ENCODE peak calls at places on chromosomes 6 and 20, in nine cellular contexts. D, B, V, R, G, L, W, F and A are unnamed samples.

GRCh38 chr6:72132425-72132824 is 246.1 kb downstream of the RIMS1 start:
- DNase-seq in R (no peak), L (no peak), F (no peak), G (no peak), D (no peak), B (no peak), W (no peak), V (no peak), A (no peak)

GRCh38 chr6:28922004-28922840 is 1.6 kb downstream of the TRIM27 start:
- DNase-seq in W (no peak), F (no peak), L (peak), G (no peak), D (peak), V (peak), B (no peak), R (no peak), A (peak)

GRCh38 chr6:25154034-25154596 is 125.1 kb upstream of the CARMIL1 start:
- DNase-seq in B (no peak), G (no peak), L (no peak), W (no peak), V (no peak), D (no peak), R (no peak), F (no peak), A (no peak)

GRCh38 chr6:13917141-13917540 is 7.6 kb upstream of the RNF182 start:
- DNase-seq in L (no peak), D (no peak), G (no peak), R (no peak), W (no peak), B (no peak), F (no peak), V (no peak), A (no peak)

GRCh38 chr20:1266167-1266973 is at the start of gene SNPH:
- DNase-seq in L (no peak), G (peak), W (peak), D (peak), R (peak), F (peak), B (no peak), V (peak), A (peak)

GRCh38 chr6:155521719-155522118 is 66.1 kb upstream of the NOX3 start:
- DNase-seq in V (no peak), L (no peak), D (no peak), B (no peak), R (no peak), F (no peak), W (no peak), G (no peak), A (no peak)

GRCh38 chr6:1297746-1298145 is 14.2 kb upstream of the FOXQ1 start:
- DNase-seq in R (no peak), L (no peak), W (no peak), D (peak), V (no peak), F (no peak), B (no peak), G (no peak), A (no peak)

GRCh38 chr6:37904590-37904989 is 85.1 kb downstream of the ZFAND3 start:
- DNase-seq in F (no peak), R (no peak), B (no peak), L (no peak), V (no peak), G (no peak), W (no peak), D (no peak), A (no peak)

GRCh38 chr6:73085362-73085975 is 139.8 kb downstream of the KHDC1L start:
- DNase-seq in V (no peak), B (no peak), D (no peak), F (no peak), L (no peak), R (no peak), W (no peak), G (no peak), A (no peak)

GRCh38 chr6:71457883-71458282 is 169.3 kb downstream of the OGFRL1 start:
- DNase-seq in L (no peak), W (no peak), V (no peak), G (no peak), R (no peak), B (no peak), F (no peak), D (no peak), A (no peak)

GRCh38 chr6:104617541-104618072 is 242.1 kb downstream of the HACE1 start:
- DNase-seq in G (no peak), B (no peak), R (no peak), W (no peak), L (no peak), V (no peak), D (no peak), F (no peak), A (no peak)

GRCh38 chr6:27582928-27583725 is 110.2 kb upstream of the ZNF184 start:
- DNase-seq in V (no peak), B (no peak), W (no peak), D (peak), L (peak), G (no peak), R (no peak), F (peak), A (no peak)

GRCh38 chr6:1498491-1499113 is 109.2 kb downstream of the FOXF2 start:
- DNase-seq in R (peak), B (no peak), V (no peak), W (no peak), G (no peak), F (no peak), L (peak), D (no peak), A (no peak)

GRCh38 chr6:116513224-116513875 is 1.9 kb downstream of the CALHM5 start:
- DNase-seq in L (no peak), F (no peak), G (no peak), V (no peak), B (no peak), R (no peak), D (no peak), W (no peak), A (no peak)

GRCh38 chr20:25052255-25053206 is 5.4 kb downstream of the ACSS1 start:
- DNase-seq in R (peak), D (no peak), G (peak), F (no peak), W (no peak), V (peak), L (no peak), B (peak), A (peak)

GRCh38 chr20:32207211-32207625 is 325 bp downstream of the PLAGL2 start:
- DNase-seq in W (no peak), F (no peak), L (no peak), V (no peak), R (no peak), B (no peak), D (no peak), G (no peak), A (no peak)

GRCh38 chr6:25138024-25138696 is 141.0 kb upstream of the CARMIL1 start:
- DNase-seq in V (peak), B (no peak), D (peak), R (peak), G (peak), W (peak), L (no peak), F (peak), A (peak)

GRCh38 chr20:49568491-49569151 is 684 bp upstream of the PTGIS start:
- DNase-seq in F (no peak), W (no peak), G (peak), V (no peak), D (no peak), R (peak), L (no peak), B (peak), A (peak)

GRCh38 chr6:13664703-13665352 is 46.8 kb downstream of the RANBP9 start:
- DNase-seq in F (no peak), L (peak), W (no peak), V (no peak), R (no peak), B (no peak), G (no peak), D (no peak), A (no peak)

GRCh38 chr6:14612016-14612415 is 494.4 kb downstream of the CD83 start:
- DNase-seq in B (no peak), L (no peak), W (no peak), D (no peak), R (no peak), F (no peak), G (no peak), V (no peak), A (no peak)

GRCh38 chr6:157455731-157456523 is 74.9 kb downstream of the ZDHHC14 start:
- DNase-seq in D (no peak), V (no peak), R (no peak), G (no peak), L (no peak), F (no peak), W (no peak), B (no peak), A (no peak)

GRCh38 chr6:166901626-166902025 is 54.7 kb downstream of the RNASET2 start:
- DNase-seq in G (no peak), B (no peak), F (no peak), R (no peak), D (no peak), V (no peak), L (no peak), W (no peak), A (no peak)

GRCh38 chr6:102525336-102525735 is 1131.8 kb downstream of the GRIK2 start:
- DNase-seq in B (no peak), R (no peak), F (no peak), G (no peak), V (no peak), W (no peak), L (no peak), D (no peak), A (no peak)

GRCh38 chr20:3803289-3803688 is 7.2 kb downstream of the CDC25B start:
- DNase-seq in F (no peak), B (no peak), L (no peak), R (no peak), W (no peak), D (no peak), V (no peak), G (no peak), A (no peak)

GRCh38 chr6:163897030-163897429 is 482.5 kb downstream of the QKI start:
- DNase-seq in G (no peak), W (peak), V (no peak), B (no peak), F (no peak), D (no peak), R (no peak), L (no peak), A (no peak)

GRCh38 chr20:57473246-57474042 is 51.5 kb downstream of the CTCFL start:
- DNase-seq in W (no peak), R (no peak), V (peak), F (no peak), D (no peak), G (peak), B (peak), L (no peak), A (no peak)

GRCh38 chr6:33427585-33428218 is 7.8 kb downstream of the SYNGAP1 start:
- DNase-seq in F (peak), V (peak), D (peak), W (no peak), G (peak), L (no peak), B (no peak), R (peak), A (peak)

GRCh38 chr6:39365281-39366074 is 43.0 kb upstream of the KCNK16 start:
- DNase-seq in F (no peak), W (no peak), L (no peak), V (no peak), G (no peak), B (no peak), D (no peak), R (no peak), A (no peak)

GRCh38 chr6:84052204-84052882 is 18.8 kb downstream of the MRAP2 start:
- DNase-seq in B (no peak), D (no peak), V (no peak), G (no peak), W (peak), F (peak), L (peak), R (peak), A (no peak)

GRCh38 chr6:147205690-147206600 is 1.7 kb downstream of the STXBP5 start:
- DNase-seq in V (peak), F (peak), L (peak), D (peak), G (no peak), B (no peak), R (no peak), W (no peak), A (no peak)

GRCh38 chr6:27672113-27672799 is 199.4 kb upstream of the ZNF184 start:
- DNase-seq in D (peak), W (no peak), L (peak), B (no peak), F (no peak), R (peak), V (no peak), G (no peak), A (no peak)

GRCh38 chr20:4151991-4152695 is 136.8 kb upstream of the RNF24 start:
- DNase-seq in R (no peak), D (no peak), G (peak), W (no peak), L (no peak), B (no peak), F (no peak), V (no peak), A (no peak)

GRCh38 chr6:81451787-81452186 is 300.7 kb downstream of the TENT5A start:
- DNase-seq in W (no peak), L (peak), V (no peak), G (no peak), R (no peak), D (peak), F (no peak), B (no peak), A (no peak)
- TF ChIP-seq EP300 in W (no peak), L (peak), V (no peak), G (no peak), R (no peak), D (no peak), F (peak), B (no peak), A (no peak)

DNA sequence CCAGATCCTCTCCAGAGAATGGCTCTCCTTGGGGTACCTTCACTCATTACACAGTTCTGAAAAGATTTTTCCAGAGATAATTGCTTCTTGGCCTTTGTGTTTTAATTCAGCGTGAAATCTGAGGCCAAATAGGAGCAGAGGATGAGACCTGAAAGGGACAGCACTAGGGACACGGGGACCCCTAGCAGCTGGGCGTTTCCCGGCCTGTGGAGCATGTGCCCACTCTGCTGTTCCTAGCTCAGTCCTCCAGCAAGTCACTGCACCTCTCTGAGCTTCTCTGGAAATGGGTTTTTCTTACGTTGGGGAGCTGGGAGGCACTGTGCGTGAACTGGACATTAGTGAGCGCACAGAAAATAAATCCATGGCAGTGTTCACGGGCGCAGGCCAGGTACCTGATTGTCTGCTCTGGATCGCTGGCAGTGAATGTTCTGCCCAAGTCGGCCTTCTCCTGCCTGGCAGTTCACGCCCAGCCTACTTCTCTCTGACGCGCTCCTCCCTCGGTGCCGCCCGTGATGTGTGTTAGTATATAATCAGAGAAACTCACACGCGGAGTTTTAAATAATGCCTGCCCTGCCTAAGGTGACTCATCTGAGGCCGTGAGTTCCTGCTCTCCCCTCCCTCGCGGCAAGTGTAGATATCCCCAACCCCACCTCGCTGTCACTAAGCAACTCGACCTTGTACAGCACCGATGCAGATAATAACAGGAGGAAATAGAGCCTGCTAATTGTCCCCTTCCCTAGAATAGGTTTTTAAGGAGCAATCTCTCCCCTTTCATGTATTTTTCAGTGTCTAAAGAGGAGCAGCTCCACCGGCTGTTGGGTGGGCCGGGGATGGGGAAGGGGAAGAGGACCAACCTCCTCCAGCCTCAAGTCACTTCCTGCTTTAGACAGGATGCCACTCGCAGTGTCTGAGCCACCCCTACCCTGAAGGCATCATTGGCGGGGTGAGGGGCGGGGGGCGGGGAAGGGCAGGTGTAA is 2.7 kb upstream of the TUBB2A start:
- DNase-seq in G (peak), F (no peak), L (peak), V (peak), D (peak), R (no peak), B (peak), W (peak), A (peak)
- TF ChIP-seq EP300 in G (no peak), F (no peak), L (no peak), V (no peak), D (no peak), R (no peak), B (no peak), W (no peak), A (no peak)

GRCh38 chr6:135181333-135182119 is 418 bp downstream of the MYB start:
- DNase-seq in G (no peak), R (no peak), L (no peak), V (no peak), W (no peak), B (no peak), F (no peak), D (peak), A (no peak)
- TF ChIP-seq EP300 in G (no peak), R (no peak), L (no peak), V (no peak), W (no peak), B (no peak), F (no peak), D (no peak), A (no peak)

DNA sequence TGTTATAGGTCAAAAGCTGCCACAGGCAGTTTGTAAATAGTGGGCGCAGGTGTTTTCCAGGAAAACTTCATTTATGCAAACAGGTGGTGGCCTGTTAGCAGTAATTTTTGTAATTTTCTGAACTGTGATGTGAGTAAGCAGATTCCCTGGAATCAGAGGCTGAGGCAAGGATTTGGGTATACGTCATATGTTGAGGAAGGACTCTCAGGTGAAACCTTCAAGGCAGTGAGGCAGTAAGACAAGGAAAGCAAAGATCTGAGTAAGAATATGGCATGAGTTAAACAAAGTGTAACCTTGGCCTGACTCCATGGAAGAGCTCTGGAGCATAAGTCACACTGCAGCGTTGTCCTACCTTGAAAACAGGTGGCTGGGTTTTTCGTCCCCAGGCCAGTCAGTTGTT is 291.1 kb upstream of the BTBD3 start:
- DNase-seq in R (no peak), F (no peak), G (no peak), W (no peak), B (no peak), D (no peak), V (no peak), L (no peak), A (no peak)
- TF ChIP-seq EP300 in R (no peak), F (no peak), G (no peak), W (no peak), B (no peak), D (no peak), V (no peak), L (no peak), A (no peak)

GRCh38 chr6:42025066-42025789 is 25.1 kb upstream of the TAF8 start:
- DNase-seq in D (no peak), F (no peak), V (no peak), G (no peak), R (no peak), B (no peak), L (no peak), W (no peak), A (no peak)

GRCh38 chr6:42021847-42022754 is 28.2 kb upstream of the TAF8 start:
- DNase-seq in D (no peak), F (no peak), B (no peak), L (no peak), G (no peak), V (no peak), W (no peak), R (no peak), A (no peak)

GRCh38 chr6:42025790-42026311 is 24.5 kb upstream of the TAF8 start:
- DNase-seq in R (no peak), D (no peak), F (no peak), B (no peak), G (no peak), L (no peak), V (no peak), W (no peak), A (no peak)

GRCh38 chr6:42020967-42021366 is 29.4 kb upstream of the TAF8 start:
- DNase-seq in B (no peak), V (no peak), R (no peak), G (no peak), D (no peak), F (no peak), W (no peak), L (no peak), A (no peak)

GRCh38 chr6:42022755-42023384 is 27.5 kb upstream of the TAF8 start:
- DNase-seq in R (no peak), W (no peak), L (no peak), B (no peak), D (no peak), F (no peak), V (no peak), G (no peak), A (no peak)
- TF ChIP-seq EP300 in R (no peak), W (no peak), L (no peak), B (no peak), D (no peak), F (no peak), V (no peak), G (no peak), A (no peak)

GRCh38 chr20:47558295-47558694 is 56.6 kb downstream of the NCOA3 start:
- DNase-seq in G (no peak), B (no peak), R (no peak), D (no peak), F (no peak), L (no peak), W (no peak), V (no peak), A (no peak)

GRCh38 chr20:47561603-47562583 is 60.2 kb downstream of the NCOA3 start:
- DNase-seq in L (no peak), G (no peak), V (no peak), W (no peak), F (no peak), B (no peak), R (no peak), D (no peak), A (no peak)

GRCh38 chr20:47558699-47559098 is 57.0 kb downstream of the NCOA3 start:
- DNase-seq in W (no peak), B (no peak), L (no peak), R (no peak), V (no peak), G (no peak), F (no peak), D (no peak), A (no peak)

GRCh38 chr20:47559141-47559540 is 57.5 kb downstream of the NCOA3 start:
- DNase-seq in G (no peak), W (no peak), D (no peak), V (no peak), B (no peak), R (no peak), L (no peak), F (no peak), A (no peak)

DNA sequence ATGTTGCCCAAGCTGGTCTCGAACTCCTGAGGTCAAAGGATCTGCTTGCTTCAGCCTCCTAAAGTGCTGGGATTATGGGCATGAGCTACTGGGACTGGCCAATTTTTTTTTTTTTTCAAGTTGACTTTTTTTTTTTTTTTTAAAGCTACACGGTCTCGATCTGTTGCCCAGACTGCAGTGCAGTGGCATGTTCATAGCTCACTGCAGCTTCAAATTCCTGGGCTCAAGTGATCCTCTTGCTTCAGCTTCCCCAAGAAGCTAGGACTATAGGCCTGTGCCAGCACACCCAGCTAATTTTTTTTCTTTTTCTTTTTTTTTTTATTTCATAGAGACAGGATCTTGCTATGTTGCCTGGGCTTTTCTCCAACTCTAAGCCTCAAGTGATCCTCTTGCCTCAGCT is 59.5 kb downstream of the NCOA3 start:
- DNase-seq in D (peak), G (no peak), R (no peak), B (no peak), V (peak), W (no peak), L (no peak), F (no peak), A (no peak)
- TF ChIP-seq EP300 in D (no peak), G (no peak), R (no peak), B (no peak), V (no peak), W (no peak), L (no peak), F (no peak), A (no peak)

GRCh38 chr6:35311390-35312075 is 13.9 kb downstream of the DEF6 start:
- DNase-seq in G (no peak), R (no peak), W (no peak), V (peak), B (no peak), F (no peak), D (no peak), L (no peak), A (no peak)
- TF ChIP-seq EP300 in G (no peak), R (no peak), W (no peak), V (no peak), B (no peak), F (no peak), D (no peak), L (no peak), A (no peak)